ENCODE peak calls at places on chromosomes 1 and 21, in ten cellular contexts. T is SK-MEL-5; B is fibroblast of the conjunctiva; P is keratinocyte; I is A172; A is aorta; J is skeletal muscle cell; S is fibroblast of lung; O is iPS-NIHi11; C is activated T-helper 9 cell treated with anti-CD3 and anti-CD28 coated beads, Interleukin-2, amount 50 U/mL, for 16 hours. N is an unnamed sample.
A peak's percentile ranks its signal among the peaks of the same experiment; 100 is the strongest.

GRCh38 chr1:3016641-3017439 is 4.4 kb upstream of the ACTRT2 start:
- DNase-seq in S (no peak), I (no peak), C (no peak), P (no peak), B (no peak), J (no peak), A (no peak), O (no peak), T (no peak), N (no peak)

GRCh38 chr1:199742547-199742946 is 285.0 kb upstream of the NR5A2 start:
- DNase-seq in C (no peak), T (peak; percentile 21), S (peak; percentile 93), B (peak; percentile 69), P (peak; percentile 76), O (no peak), I (peak; percentile 93), J (peak; percentile 93), A (no peak), N (no peak)

GRCh38 chr1:211133393-211133840 is 531 bp downstream of the KCNH1 start:
- DNase-seq in J (no peak), P (no peak), I (peak; percentile 44), A (no peak), B (no peak), O (peak; percentile 34), C (no peak), T (no peak), S (peak; percentile 6), N (peak; percentile 22)

GRCh38 chr1:8497196-8497878 is 179.4 kb downstream of the SLC45A1 start:
- DNase-seq in I (no peak), J (peak; percentile 56), O (no peak), T (no peak), A (no peak), B (peak; percentile 63), S (peak; percentile 88), P (no peak), C (no peak), N (no peak)

GRCh38 chr1:155064109-155064812 is 721 bp downstream of the EFNA4 start:
- DNase-seq in O (no peak), P (no peak), I (peak; percentile 62), S (no peak), C (no peak), A (no peak), B (no peak), T (peak; percentile 58), J (no peak), N (no peak)

GRCh38 chr1:6560267-6560666 is 5.2 kb downstream of the TAS1R1 start:
- DNase-seq in C (no peak), O (no peak), B (no peak), A (no peak), I (no peak), P (no peak), J (no peak), S (no peak), T (no peak), N (no peak)

GRCh38 chr1:1873186-1873585 is 17.7 kb downstream of the GNB1 start:
- DNase-seq in T (no peak), I (no peak), S (no peak), B (no peak), C (no peak), J (no peak), A (peak; percentile 35), P (no peak), O (no peak), N (no peak)

GRCh38 chr1:157958280-157958679 is 35.2 kb upstream of the KIRREL1 start:
- DNase-seq in T (no peak), O (no peak), S (no peak), B (no peak), C (no peak), A (no peak), J (no peak), I (no peak), P (no peak), N (no peak)

GRCh38 chr1:52738863-52739406 is 12.7 kb downstream of the ZYG11B start:
- DNase-seq in S (no peak), C (no peak), P (no peak), B (no peak), J (no peak), A (no peak), I (no peak), O (no peak), T (no peak), N (no peak)

GRCh38 chr21:44378646-44379581 is 25.5 kb downstream of the TRPM2 start:
- DNase-seq in S (no peak), P (no peak), O (no peak), B (no peak), A (peak; percentile 31), I (no peak), T (no peak), J (no peak), C (no peak), N (no peak)

GRCh38 chr1:223531742-223532341 is 133.7 kb downstream of the CAPN8 start:
- DNase-seq in O (peak; percentile 76), C (no peak), S (peak; percentile 26), T (peak; percentile 81), J (no peak), B (peak; percentile 2), P (no peak), A (peak; percentile 55), I (peak; percentile 53), N (peak; percentile 25)

GRCh38 chr1:40592107-40592773 is 60.8 kb downstream of the ZNF684 start:
- DNase-seq in B (no peak), O (no peak), C (no peak), T (peak; percentile 62), J (no peak), A (no peak), P (no peak), I (peak; percentile 38), S (peak; percentile 39), N (no peak)

GRCh38 chr1:82515650-82516049 is 714.9 kb downstream of the ADGRL2 start:
- DNase-seq in B (no peak), C (no peak), T (no peak), O (no peak), P (no peak), S (peak; percentile 98), J (peak; percentile 83), I (no peak), A (no peak), N (no peak)

GRCh38 chr1:173364827-173365226 is 112.3 kb upstream of the PRDX6 start:
- DNase-seq in S (no peak), A (no peak), I (no peak), O (no peak), J (no peak), C (no peak), B (no peak), P (no peak), T (no peak), N (no peak)

GRCh38 chr1:68819190-68819829 is 322.4 kb upstream of the DEPDC1 start:
- DNase-seq in B (no peak), P (no peak), A (no peak), C (no peak), O (peak; percentile 35), J (no peak), S (peak; percentile 37), T (peak; percentile 49), I (peak; percentile 4), N (no peak)

GRCh38 chr1:39729842-39730241 is 8.8 kb upstream of the PPIE start:
- DNase-seq in J (no peak), S (no peak), T (no peak), O (no peak), I (no peak), C (no peak), A (no peak), P (no peak), B (no peak), N (no peak)

GRCh38 chr21:34609951-34610549 is 4.9 kb downstream of the RCAN1 start:
- DNase-seq in T (no peak), B (no peak), I (no peak), S (no peak), O (no peak), J (no peak), P (no peak), A (no peak), C (no peak), N (no peak)

GRCh38 chr1:91651671-91652071 is 151.0 kb downstream of the CDC7 start:
- DNase-seq in S (peak; percentile 96), I (peak; percentile 4), T (no peak), C (no peak), J (peak; percentile 84), P (no peak), O (peak; percentile 39), B (peak; percentile 64), A (peak; percentile 78), N (no peak)

GRCh38 chr1:94105957-94106529 is 14.9 kb downstream of the ABCA4 start:
- DNase-seq in J (no peak), I (peak; percentile 51), C (no peak), T (no peak), P (no peak), S (no peak), B (no peak), O (no peak), A (no peak), N (no peak)

GRCh38 chr1:41404308-41404755 is 43.1 kb downstream of the FOXO6 start:
- DNase-seq in C (no peak), A (peak; percentile 75), B (no peak), J (peak; percentile 21), P (no peak), O (peak; percentile 76), T (peak; percentile 7), S (no peak), I (no peak), N (no peak)

GRCh38 chr1:209485167-209485566 is 98.3 kb upstream of the CAMK1G start:
- DNase-seq in I (peak; percentile 73), B (peak; percentile 4), P (peak; percentile 94), O (no peak), T (no peak), S (peak; percentile 81), J (peak; percentile 66), C (no peak), A (no peak), N (no peak)

GRCh38 chr1:63603810-63604209 is 10.6 kb downstream of the PGM1 start:
- DNase-seq in C (no peak), A (no peak), P (no peak), I (no peak), B (no peak), S (no peak), O (no peak), J (no peak), T (no peak), N (no peak)

GRCh38 chr1:24110642-24111263 is 1.2 kb downstream of the MYOM3 start:
- DNase-seq in J (no peak), S (no peak), P (no peak), B (no peak), T (no peak), I (no peak), O (no peak), C (no peak), A (peak; percentile 64), N (no peak)

GRCh38 chr1:145917595-145917994 is 922 bp downstream of the PEX11B start:
- DNase-seq in I (no peak), C (no peak), J (no peak), A (no peak), O (no peak), S (no peak), B (no peak), P (no peak), T (no peak), N (no peak)

GRCh38 chr1:203180611-203181330 is 5.1 kb upstream of the MYBPH start:
- DNase-seq in P (no peak), A (no peak), B (no peak), C (no peak), I (no peak), J (no peak), T (no peak), S (no peak), O (no peak), N (no peak)

GRCh38 chr1:243917863-243918565 is 68.0 kb upstream of the AKT3 start:
- DNase-seq in I (no peak), T (no peak), A (no peak), S (peak; percentile 37), J (no peak), B (no peak), P (no peak), C (no peak), O (no peak), N (no peak)

GRCh38 chr1:67347688-67348472 is 40.2 kb downstream of the IL12RB2 start:
- DNase-seq in I (peak; percentile 55), T (peak; percentile 69), J (no peak), O (peak; percentile 63), C (no peak), A (no peak), B (peak; percentile 36), P (peak; percentile 81), S (peak; percentile 67), N (peak; percentile 9)

GRCh38 chr1:162284206-162284955 is 92.3 kb downstream of the SPATA46 start:
- DNase-seq in I (no peak), C (no peak), T (no peak), O (no peak), A (no peak), P (no peak), S (no peak), B (no peak), J (no peak), N (no peak)